ENCODE peak calls at places on chromosome 15, in nine cellular contexts. V is A549, Q is tibial nerve, P is heart left ventricle, T is ovary, R is transverse colon, Y is spleen, O is HCT116, A is K562. D is an unnamed sample.

GRCh38 chr15:100095896-100096600 is 245.7 kb downstream of the ADAMTS17 start:
- DNase-seq in V (no peak), Q (no peak), P (no peak), T (no peak), R (no peak), Y (peak), O (no peak), A (no peak), D (no peak)

GRCh38 chr15:92322566-92323355 is 70.9 kb upstream of the ST8SIA2 start:
- DNase-seq in V (no peak), Q (no peak), P (no peak), T (no peak), R (no peak), Y (no peak), O (no peak), A (no peak), D (no peak)

GRCh38 chr15:101167791-101168462 is 83.9 kb downstream of the CHSY1 start:
- DNase-seq in V (peak), Q (peak), P (peak), T (peak), R (peak), Y (peak), O (peak), A (peak), D (peak)

GRCh38 chr15:84766461-84767005 is 18.1 kb downstream of the ZNF592 start:
- DNase-seq in V (peak), Q (no peak), P (no peak), T (no peak), R (no peak), Y (no peak), O (no peak), A (no peak), D (no peak)

GRCh38 chr15:59172289-59172901 is 34.2 kb upstream of the LDHAL6B start:
- DNase-seq in V (no peak), Q (no peak), P (no peak), T (no peak), R (no peak), Y (no peak), O (no peak), A (no peak), D (no peak)

GRCh38 chr15:64426845-64427465 is 33.4 kb upstream of the ZNF609 start:
- DNase-seq in V (peak), Q (no peak), P (no peak), T (no peak), R (no peak), Y (no peak), O (peak), A (no peak), D (peak)

GRCh38 chr15:27535445-27536129 is 563.5 kb downstream of the OCA2 start:
- DNase-seq in V (no peak), Q (no peak), P (no peak), T (no peak), R (no peak), Y (no peak), O (no peak), A (no peak), D (no peak)

GRCh38 chr15:100133981-100134711 is 207.6 kb downstream of the ADAMTS17 start:
- DNase-seq in V (no peak), Q (no peak), P (no peak), T (no peak), R (no peak), Y (no peak), O (no peak), A (no peak), D (no peak)

GRCh38 chr15:89041507-89041906 is 46.7 kb upstream of the ABHD2 start:
- DNase-seq in V (no peak), Q (no peak), P (no peak), T (no peak), R (no peak), Y (no peak), O (no peak), A (no peak), D (no peak)

GRCh38 chr15:92903956-92904831 is 4.1 kb downstream of the CHD2 start:
- DNase-seq in V (peak), Q (peak), P (peak), T (peak), R (peak), Y (peak), O (peak), A (peak), D (peak)

GRCh38 chr15:72319360-72319984 is 485 bp downstream of the CELF6 start:
- DNase-seq in V (peak), Q (no peak), P (peak), T (peak), R (peak), Y (peak), O (no peak), A (no peak), D (peak)

GRCh38 chr15:63553388-63553791 is 43.8 kb upstream of the FBXL22 start:
- DNase-seq in V (no peak), Q (no peak), P (peak), T (peak), R (no peak), Y (no peak), O (no peak), A (no peak), D (peak)

GRCh38 chr15:55362641-55363040 is 43.6 kb downstream of the PIGB start:
- DNase-seq in V (no peak), Q (no peak), P (no peak), T (no peak), R (no peak), Y (no peak), O (no peak), A (no peak), D (no peak)

GRCh38 chr15:100686725-100687488 is 84.5 kb downstream of the ASB7 start:
- DNase-seq in V (no peak), Q (no peak), P (no peak), T (no peak), R (no peak), Y (no peak), O (no peak), A (no peak), D (no peak)

GRCh38 chr15:81411969-81412633 is 38.1 kb upstream of the TMC3 start:
- DNase-seq in V (no peak), Q (no peak), P (no peak), T (no peak), R (no peak), Y (no peak), O (no peak), A (no peak), D (no peak)

GRCh38 chr15:29534378-29534777 is 264.8 kb upstream of the NSMCE3 start:
- DNase-seq in V (peak), Q (no peak), P (no peak), T (no peak), R (no peak), Y (no peak), O (no peak), A (no peak), D (peak)

GRCh38 chr15:101013151-101013550 is 94.0 kb downstream of the LRRK1 start:
- DNase-seq in V (no peak), Q (no peak), P (no peak), T (no peak), R (peak), Y (no peak), O (no peak), A (no peak), D (no peak)

DNA sequence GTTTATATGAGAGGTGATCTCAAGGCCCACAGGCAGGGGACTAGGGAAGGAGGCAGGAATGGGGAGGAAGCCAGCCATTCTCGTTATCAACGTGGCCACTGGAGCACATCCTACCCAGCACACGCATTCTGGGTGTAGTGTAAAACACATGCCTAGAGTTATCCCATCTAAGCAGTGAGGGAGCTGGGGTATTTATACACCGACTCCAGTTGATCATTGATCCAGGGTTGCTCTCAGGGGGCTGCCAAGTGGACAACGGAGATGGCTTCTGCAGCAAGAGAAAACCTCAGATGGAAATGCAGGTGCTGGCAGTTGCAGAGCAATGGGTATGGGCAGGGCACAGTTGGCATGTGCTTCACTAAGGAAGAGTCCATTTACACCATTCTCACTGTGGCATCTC is 30.4 kb upstream of the SYNM start:
- DNase-seq in V (no peak), Q (no peak), P (no peak), T (no peak), R (no peak), Y (no peak), O (no peak), A (no peak), D (no peak)
- H3K27ac ChIP-seq in V (no peak), Q (no peak), P (no peak), T (no peak), R (no peak), Y (no peak), O (no peak), A (no peak), D (no peak)

DNA sequence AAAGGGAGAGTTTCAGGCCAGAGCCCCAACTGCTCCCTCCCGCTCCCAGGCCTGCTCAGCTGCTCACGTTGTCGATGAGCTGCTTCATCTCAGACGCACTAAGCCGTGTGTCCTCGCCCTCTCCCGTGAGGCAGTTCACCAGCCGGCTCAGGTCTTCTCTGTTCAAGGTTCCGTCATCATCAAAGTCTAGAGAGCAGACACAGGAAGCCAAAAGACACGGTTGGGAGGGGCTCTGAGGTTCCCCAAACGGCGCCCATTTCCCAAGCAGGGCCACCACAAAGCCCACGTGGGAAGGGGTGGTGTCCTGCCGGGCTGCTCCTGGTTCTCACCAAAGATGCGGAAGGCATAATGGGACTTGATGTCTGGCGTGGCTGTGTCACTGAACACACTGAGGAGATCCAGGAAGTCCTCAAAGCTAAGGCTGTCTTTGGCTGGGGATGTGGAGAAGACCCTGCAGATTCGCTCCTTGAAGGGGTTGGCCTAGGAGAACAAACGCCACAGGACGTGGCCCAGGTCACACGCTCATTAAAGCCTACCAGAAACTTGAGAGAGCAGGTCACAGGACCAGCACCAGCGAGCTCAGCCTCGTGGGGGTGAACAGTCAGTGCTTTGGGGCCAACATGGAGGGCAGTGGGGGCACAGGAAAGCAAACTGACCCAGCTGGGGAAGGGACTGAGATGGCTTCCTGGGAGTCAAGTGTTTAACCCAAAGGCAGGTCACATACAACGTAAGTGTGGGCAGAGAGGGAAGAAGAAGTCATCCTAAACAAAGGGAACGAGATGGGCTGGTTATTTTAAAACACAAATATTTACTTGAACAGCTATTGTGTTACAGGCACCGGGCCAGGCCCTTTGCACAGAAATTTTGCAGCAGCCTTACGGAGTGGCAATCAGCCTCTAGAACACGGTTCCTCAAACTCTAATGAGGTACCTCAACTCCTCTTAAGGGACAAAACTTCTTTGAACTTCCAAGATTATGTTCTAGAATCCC is 2.4 kb downstream of the CIB1 start:
- DNase-seq in V (no peak), Q (no peak), P (no peak), T (no peak), R (peak), Y (peak), O (no peak), A (no peak), D (peak)
- TF ChIP-seq POLR2A in V (no peak), Q (no peak), P (no peak), T (no peak), R (peak), Y (no peak), O (no peak), A (no peak), D (peak)

DNA sequence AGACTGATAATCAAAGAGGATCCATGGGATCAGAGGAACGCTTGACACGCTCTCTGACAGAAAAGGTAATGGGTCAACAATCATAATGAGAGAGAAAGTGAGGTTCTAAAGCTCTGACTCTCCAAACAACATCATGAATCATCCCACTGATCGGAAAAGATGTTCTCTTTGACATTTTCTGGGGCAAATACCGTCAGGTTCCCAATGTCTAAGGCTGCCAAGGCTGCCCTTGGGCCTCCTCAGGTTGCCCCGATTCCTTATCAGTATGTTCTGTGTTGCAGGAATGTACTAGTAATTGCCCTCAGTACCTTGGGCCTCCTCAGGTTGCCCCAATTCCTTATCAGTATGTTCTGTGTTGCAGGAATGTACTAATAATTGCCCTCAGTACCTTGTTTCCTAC is 60.9 kb downstream of the NPTN start:
- DNase-seq in V (no peak), Q (no peak), P (no peak), T (no peak), R (no peak), Y (no peak), O (no peak), A (no peak), D (no peak)
- H3K27ac ChIP-seq in V (no peak), Q (no peak), P (no peak), T (no peak), R (peak), Y (no peak), O (no peak), A (no peak), D (no peak)

DNA sequence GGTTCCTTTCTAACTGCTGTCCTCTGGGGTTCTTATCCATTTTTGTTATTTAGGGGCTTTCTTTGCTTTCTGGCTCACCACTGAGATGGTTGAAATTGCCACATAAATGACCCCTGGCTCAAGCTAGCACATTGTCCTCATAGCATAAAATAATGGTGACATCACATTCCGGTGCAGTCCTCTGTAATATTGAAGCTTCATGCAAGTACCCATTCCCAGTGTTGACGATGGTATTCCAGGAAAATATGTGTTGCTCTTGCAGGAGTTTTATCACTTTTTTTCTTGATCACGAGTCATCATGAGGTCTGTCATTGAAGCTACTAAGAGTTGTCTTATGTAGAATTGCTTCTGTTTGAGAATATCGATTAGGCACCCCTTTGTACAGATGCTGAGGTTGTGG is 56.1 kb downstream of the CRTC3 start:
- DNase-seq in V (peak), Q (no peak), P (no peak), T (no peak), R (no peak), Y (no peak), O (no peak), A (no peak), D (no peak)
- TF ChIP-seq POLR2A in V (no peak), Q (no peak), P (no peak), T (no peak), R (no peak), Y (no peak), O (no peak), A (no peak), D (no peak)

DNA sequence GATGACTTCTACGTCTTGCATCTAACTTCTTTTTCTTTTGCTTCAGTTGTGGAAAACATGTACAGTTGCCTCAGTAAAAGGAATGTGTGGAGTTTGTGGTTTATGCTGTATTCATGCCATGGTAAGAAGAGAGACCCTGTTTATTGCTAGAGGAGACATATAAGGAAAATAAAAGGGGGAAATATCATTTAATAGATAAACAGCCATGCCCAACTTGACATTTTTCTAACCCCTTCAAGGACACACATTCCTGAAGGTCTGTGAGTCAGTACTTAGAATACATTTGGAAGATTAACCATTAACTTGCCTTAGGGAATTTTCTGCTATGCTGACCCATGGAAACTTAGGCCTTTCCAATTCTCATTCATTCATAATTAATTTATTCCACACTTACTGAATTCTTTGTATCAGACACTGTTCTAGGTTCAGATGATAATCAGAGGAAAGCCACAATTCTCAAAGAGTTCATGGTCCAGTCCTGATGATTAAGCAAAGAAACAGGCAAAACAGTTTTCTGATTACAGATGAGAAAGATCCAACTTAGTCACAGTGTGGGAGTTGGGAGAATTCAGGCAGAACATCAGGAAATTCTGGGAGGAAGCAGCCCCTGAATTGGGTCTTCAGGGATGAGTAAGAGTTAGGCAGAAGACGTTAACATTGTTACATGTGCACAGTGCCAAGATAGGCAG is 329.8 kb upstream of the RASGRP1 start:
- DNase-seq in V (peak), Q (no peak), P (no peak), T (no peak), R (no peak), Y (no peak), O (no peak), A (no peak), D (no peak)
- H3K27ac ChIP-seq in V (peak), Q (peak), P (no peak), T (peak), R (no peak), Y (peak), O (no peak), A (no peak), D (no peak)

DNA sequence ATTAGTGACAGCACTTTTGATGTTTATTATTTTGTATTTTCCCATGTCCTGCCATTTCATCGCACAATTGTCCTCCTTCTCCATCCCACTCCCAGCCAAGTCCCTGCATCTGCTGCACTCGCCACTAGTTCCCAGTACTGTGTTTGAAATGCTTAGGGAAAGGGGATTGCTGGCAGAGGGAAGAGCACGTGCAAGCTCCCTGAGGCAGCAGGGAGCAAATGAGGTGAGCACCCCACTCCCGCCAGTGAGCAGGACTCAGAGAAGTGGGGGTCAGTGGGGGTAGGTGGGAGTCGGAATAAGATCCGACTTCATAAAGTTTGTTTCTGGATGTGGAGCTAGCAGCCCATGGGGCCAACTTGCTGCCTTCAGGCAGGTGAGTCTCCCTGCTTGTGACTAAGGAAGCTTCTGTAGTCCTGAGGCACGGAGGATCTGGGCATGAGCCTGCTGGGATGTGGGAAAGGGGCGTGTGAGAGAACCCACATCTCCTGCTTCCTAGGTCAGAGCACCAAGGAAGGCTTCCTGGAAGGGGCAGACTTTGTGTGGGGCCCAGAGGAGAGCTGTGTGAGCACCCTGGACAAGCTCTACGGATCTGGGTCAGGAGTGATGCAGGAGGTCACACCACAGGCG is 99.7 kb upstream of the TLE3 start:
- DNase-seq in V (no peak), Q (no peak), P (no peak), T (no peak), R (no peak), Y (no peak), O (no peak), A (no peak), D (no peak)
- TF ChIP-seq POLR2A in V (no peak), Q (no peak), P (no peak), T (no peak), R (no peak), Y (no peak), O (no peak), A (no peak), D (no peak)

DNA sequence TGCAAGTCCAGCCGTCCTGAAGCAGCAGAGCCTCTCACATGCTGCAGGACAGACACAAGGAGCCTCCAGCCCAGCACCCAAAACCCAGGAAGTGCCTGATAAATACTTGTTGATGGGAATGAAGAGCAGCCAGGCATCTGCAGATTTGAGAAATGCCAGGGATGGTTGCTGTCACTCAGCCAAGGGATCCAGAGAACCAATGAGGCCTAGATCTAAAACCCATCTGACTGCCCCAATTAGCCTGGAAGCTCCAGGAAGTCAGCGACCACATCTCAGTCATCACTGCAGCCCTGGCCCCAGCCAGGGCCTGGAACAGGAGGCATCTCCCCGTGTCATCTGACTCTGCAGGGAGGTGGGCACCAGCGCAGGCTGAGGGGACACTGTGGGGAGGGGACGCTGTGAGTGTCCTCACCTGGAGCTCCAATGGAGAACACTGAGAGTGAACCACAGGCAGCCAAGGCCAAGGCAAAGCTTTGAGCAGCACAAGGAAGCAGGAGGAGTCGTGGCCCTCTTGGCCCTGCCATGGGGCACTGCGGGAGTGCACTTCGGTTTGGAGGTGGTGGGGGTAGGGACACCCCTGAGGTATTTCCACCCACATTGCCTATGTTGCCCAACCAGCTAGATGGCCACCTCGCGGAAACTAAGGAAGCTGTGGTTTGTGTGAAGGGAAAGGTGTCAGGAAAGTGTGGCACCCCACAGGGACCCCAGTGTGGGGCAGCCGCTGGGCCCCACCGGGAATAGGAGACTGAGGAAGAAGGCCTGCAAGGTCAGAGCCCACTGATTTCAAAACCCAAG is 229.5 kb downstream of the VPS13C start:
- DNase-seq in V (no peak), Q (no peak), P (no peak), T (no peak), R (no peak), Y (no peak), O (no peak), A (no peak), D (no peak)
- H3K27ac ChIP-seq in V (no peak), Q (no peak), P (no peak), T (no peak), R (no peak), Y (no peak), O (no peak), A (no peak), D (no peak)